ENCODE peak calls at places on chromosomes 7 and 10, in five cellular contexts. J is CD8-positive, alpha-beta memory T cell; K is AG04450; F is hypothalamus; P is tibial artery. W is an unnamed sample.

GRCh38 chr10:60316029-60316428 is 73.6 kb downstream of the ANK3 start:
- DNase-seq in J (no peak), K (no peak), F (no peak), P (no peak), W (no peak)

GRCh38 chr10:69744971-69745370 is 56.7 kb upstream of the COL13A1 start:
- DNase-seq in J (no peak), K (no peak), F (no peak), P (no peak), W (no peak)

GRCh38 chr7:32785365-32785764 is 106.2 kb downstream of the KBTBD2 start:
- DNase-seq in J (no peak), K (no peak), F (peak), P (no peak), W (no peak)

GRCh38 chr10:114266521-114266920 is 27.5 kb downstream of the VWA2 start:
- DNase-seq in J (no peak), K (no peak), F (no peak), P (no peak), W (no peak)

GRCh38 chr10:12961416-12961815 is 40.1 kb downstream of the CCDC3 start:
- DNase-seq in J (no peak), K (no peak), F (no peak), P (peak), W (no peak)

GRCh38 chr7:957418-958220 is 3.1 kb upstream of the ADAP1 start:
- DNase-seq in J (no peak), K (no peak), F (no peak), P (peak), W (no peak)

GRCh38 chr10:90985301-90985700 is 64.4 kb upstream of the ANKRD1 start:
- DNase-seq in J (no peak), K (no peak), F (no peak), P (no peak), W (no peak)

GRCh38 chr10:92239600-92240288 is 51.1 kb downstream of the CPEB3 start:
- DNase-seq in J (peak), K (no peak), F (peak), P (peak), W (no peak)

GRCh38 chr10:45427305-45427955 is 53.4 kb downstream of the ALOX5 start:
- DNase-seq in J (no peak), K (no peak), F (no peak), P (no peak), W (no peak)

GRCh38 chr10:11533328-11533781 is 78.1 kb downstream of the USP6NL start:
- DNase-seq in J (no peak), K (no peak), F (no peak), P (no peak), W (peak)

GRCh38 chr10:131645756-131646155 is 255.1 kb upstream of the PPP2R2D start:
- DNase-seq in J (no peak), K (no peak), F (no peak), P (no peak), W (no peak)

GRCh38 chr7:87564290-87564963 is 36.3 kb downstream of the ABCB1 start:
- DNase-seq in J (peak), K (no peak), F (no peak), P (no peak), W (no peak)

GRCh38 chr10:65802391-65802790 is 1123.4 kb upstream of the LRRTM3 start:
- DNase-seq in J (no peak), K (no peak), F (no peak), P (no peak), W (no peak)

GRCh38 chr7:90540406-90540805 is 55.7 kb upstream of the CDK14 start:
- DNase-seq in J (no peak), K (no peak), F (no peak), P (no peak), W (no peak)

GRCh38 chr10:95248989-95249388 is 41.8 kb downstream of the PDLIM1 start:
- DNase-seq in J (no peak), K (no peak), F (no peak), P (peak), W (no peak)

GRCh38 chr7:87047-87446 is 105.3 kb upstream of the FAM20C start:
- DNase-seq in J (no peak), K (no peak), F (no peak), P (no peak), W (no peak)

GRCh38 chr10:101725843-101726242 is 30.9 kb upstream of the FBXW4 start:
- DNase-seq in J (no peak), K (no peak), F (no peak), P (no peak), W (no peak)

GRCh38 chr7:102912742-102913141 is at the start of gene LRRC17:
- DNase-seq in J (no peak), K (peak), F (no peak), P (no peak), W (peak)

GRCh38 chr10:68331455-68332258 is at the start of gene HNRNPH3:
- DNase-seq in J (peak), K (peak), F (peak), P (peak), W (peak)

GRCh38 chr10:89867964-89868363 is 166.6 kb downstream of the KIF20B start:
- DNase-seq in J (no peak), K (no peak), F (no peak), P (no peak), W (no peak)

GRCh38 chr10:95026461-95026860 is 42.8 kb downstream of the CYP2C8 start:
- DNase-seq in J (no peak), K (no peak), F (no peak), P (no peak), W (no peak)

GRCh38 chr7:4739528-4739992 is 35.9 kb upstream of the AP5Z1 start:
- DNase-seq in J (peak), K (no peak), F (peak), P (no peak), W (no peak)

GRCh38 chr7:101818699-101819071 is 1.3 kb downstream of the CUX1 start:
- DNase-seq in J (no peak), K (no peak), F (no peak), P (no peak), W (no peak)

GRCh38 chr7:150972094-150972493 is 6.0 kb downstream of the KCNH2 start:
- DNase-seq in J (no peak), K (no peak), F (peak), P (no peak), W (no peak)

GRCh38 chr10:26887611-26888215 is 27.0 kb upstream of the ABI1 start:
- DNase-seq in J (no peak), K (no peak), F (no peak), P (no peak), W (no peak)

GRCh38 chr7:34564091-34564490 is 93.9 kb upstream of the NPSR1 start:
- DNase-seq in J (no peak), K (no peak), F (no peak), P (no peak), W (no peak)

GRCh38 chr10:116690356-116691078 is 51.8 kb downstream of the HSPA12A start:
- DNase-seq in J (no peak), K (no peak), F (no peak), P (peak), W (no peak)

GRCh38 chr7:36760856-36761762 is 36.8 kb upstream of the AOAH start:
- DNase-seq in J (no peak), K (no peak), F (no peak), P (no peak), W (no peak)

GRCh38 chr7:77570330-77571011 is 33.4 kb downstream of the PTPN12 start:
- DNase-seq in J (no peak), K (peak), F (no peak), P (no peak), W (peak)

GRCh38 chr10:33217854-33218253 is 116.6 kb downstream of the NRP1 start:
- DNase-seq in J (no peak), K (no peak), F (no peak), P (no peak), W (no peak)

GRCh38 chr10:127834221-127834620 is 58.5 kb downstream of the CLRN3 start:
- DNase-seq in J (no peak), K (no peak), F (no peak), P (no peak), W (no peak)

GRCh38 chr10:111748184-111748583 is 435.4 kb downstream of the GPAM start:
- DNase-seq in J (no peak), K (no peak), F (no peak), P (no peak), W (no peak)

W was measured in HFF-Myc.